ENCODE peak calls at places on chromosomes 5 and 9, in five cellular contexts. One of them, this sample, is unnamed.

GRCh38 chr5:159668556-159668955 is 247.7 kb upstream of the ADRA1B start:
- ATAC-seq in activated CD8-positive, alpha-beta T cell treated with anti-CD3 and anti-CD28 coated beads, Interleukin-2, amount 10 ng/mL, durations not matched to agents 7 days and 5 days: no peak
- ATAC-seq in naive B cell: no peak
- ATAC-seq in activated naive CD4-positive, alpha-beta T cell treated with anti-CD3 and anti-CD28 coated beads, Interleukin-2, amount 50 U/mL, for 72 hours: no peak
- ATAC-seq in left lung: no peak
- ATAC-seq in this sample: no peak

GRCh38 chr9:114674798-114675554 is 7.0 kb downstream of the TEX48 start:
- ATAC-seq in activated CD8-positive, alpha-beta T cell treated with anti-CD3 and anti-CD28 coated beads, Interleukin-2, amount 10 ng/mL, durations not matched to agents 7 days and 5 days: no peak
- ATAC-seq in naive B cell: no peak
- ATAC-seq in activated naive CD4-positive, alpha-beta T cell treated with anti-CD3 and anti-CD28 coated beads, Interleukin-2, amount 50 U/mL, for 72 hours: peak
- ATAC-seq in left lung: no peak
- ATAC-seq in this sample: no peak

GRCh38 chr5:78534148-78535009 is 114.2 kb downstream of the LHFPL2 start:
- ATAC-seq in activated CD8-positive, alpha-beta T cell treated with anti-CD3 and anti-CD28 coated beads, Interleukin-2, amount 10 ng/mL, durations not matched to agents 7 days and 5 days: no peak
- ATAC-seq in naive B cell: no peak
- ATAC-seq in activated naive CD4-positive, alpha-beta T cell treated with anti-CD3 and anti-CD28 coated beads, Interleukin-2, amount 50 U/mL, for 72 hours: no peak
- ATAC-seq in left lung: peak
- ATAC-seq in this sample: peak

GRCh38 chr5:130923543-130924159 is 241.4 kb downstream of the HINT1 start:
- ATAC-seq in activated CD8-positive, alpha-beta T cell treated with anti-CD3 and anti-CD28 coated beads, Interleukin-2, amount 10 ng/mL, durations not matched to agents 7 days and 5 days: no peak
- ATAC-seq in naive B cell: no peak
- ATAC-seq in activated naive CD4-positive, alpha-beta T cell treated with anti-CD3 and anti-CD28 coated beads, Interleukin-2, amount 50 U/mL, for 72 hours: no peak
- ATAC-seq in left lung: no peak
- ATAC-seq in this sample: peak

GRCh38 chr5:96209829-96210228 is 223.2 kb downstream of the PCSK1 start:
- ATAC-seq in activated CD8-positive, alpha-beta T cell treated with anti-CD3 and anti-CD28 coated beads, Interleukin-2, amount 10 ng/mL, durations not matched to agents 7 days and 5 days: no peak
- ATAC-seq in naive B cell: no peak
- ATAC-seq in activated naive CD4-positive, alpha-beta T cell treated with anti-CD3 and anti-CD28 coated beads, Interleukin-2, amount 50 U/mL, for 72 hours: no peak
- ATAC-seq in left lung: no peak
- ATAC-seq in this sample: peak

GRCh38 chr5:154221371-154221896 is 30.9 kb downstream of the GALNT10 start:
- ATAC-seq in activated CD8-positive, alpha-beta T cell treated with anti-CD3 and anti-CD28 coated beads, Interleukin-2, amount 10 ng/mL, durations not matched to agents 7 days and 5 days: peak
- ATAC-seq in naive B cell: peak
- ATAC-seq in activated naive CD4-positive, alpha-beta T cell treated with anti-CD3 and anti-CD28 coated beads, Interleukin-2, amount 50 U/mL, for 72 hours: peak
- ATAC-seq in left lung: peak
- ATAC-seq in this sample: peak

GRCh38 chr9:26260238-26260637 is 582.0 kb upstream of the TUSC1 start:
- ATAC-seq in activated CD8-positive, alpha-beta T cell treated with anti-CD3 and anti-CD28 coated beads, Interleukin-2, amount 10 ng/mL, durations not matched to agents 7 days and 5 days: no peak
- ATAC-seq in naive B cell: no peak
- ATAC-seq in activated naive CD4-positive, alpha-beta T cell treated with anti-CD3 and anti-CD28 coated beads, Interleukin-2, amount 50 U/mL, for 72 hours: no peak
- ATAC-seq in left lung: no peak
- ATAC-seq in this sample: peak

GRCh38 chr9:80649001-80649420 is 1040.3 kb downstream of the TLE1 start:
- ATAC-seq in activated CD8-positive, alpha-beta T cell treated with anti-CD3 and anti-CD28 coated beads, Interleukin-2, amount 10 ng/mL, durations not matched to agents 7 days and 5 days: no peak
- ATAC-seq in naive B cell: no peak
- ATAC-seq in activated naive CD4-positive, alpha-beta T cell treated with anti-CD3 and anti-CD28 coated beads, Interleukin-2, amount 50 U/mL, for 72 hours: no peak
- ATAC-seq in left lung: peak
- ATAC-seq in this sample: no peak

GRCh38 chr9:37452611-37453010 is 12.6 kb downstream of the ZBTB5 start:
- ATAC-seq in activated CD8-positive, alpha-beta T cell treated with anti-CD3 and anti-CD28 coated beads, Interleukin-2, amount 10 ng/mL, durations not matched to agents 7 days and 5 days: no peak
- ATAC-seq in naive B cell: no peak
- ATAC-seq in activated naive CD4-positive, alpha-beta T cell treated with anti-CD3 and anti-CD28 coated beads, Interleukin-2, amount 50 U/mL, for 72 hours: no peak
- ATAC-seq in left lung: no peak
- ATAC-seq in this sample: peak

GRCh38 chr9:70403166-70403565 is 11.3 kb downstream of the KLF9 start:
- ATAC-seq in activated CD8-positive, alpha-beta T cell treated with anti-CD3 and anti-CD28 coated beads, Interleukin-2, amount 10 ng/mL, durations not matched to agents 7 days and 5 days: no peak
- ATAC-seq in naive B cell: no peak
- ATAC-seq in activated naive CD4-positive, alpha-beta T cell treated with anti-CD3 and anti-CD28 coated beads, Interleukin-2, amount 50 U/mL, for 72 hours: no peak
- ATAC-seq in left lung: no peak
- ATAC-seq in this sample: no peak

This sample was measured in SK-N-SH treated with all-trans-retinoic acid at 6 μM for 48 hours.